ENCODE peak calls at places on chromosomes 11 and 22, in six cellular contexts. One of them, this sample, is unnamed.

GRCh38 chr22:24386814-24387550 is 40.4 kb upstream of the ADORA2A start:
- DNase-seq in AG08395: no peak
- DNase-seq in GM19239: no peak
- DNase-seq in stimulated activated CD8-positive, alpha-beta memory T cell treated with anti-CD3 and anti-CD28 coated beads, Interleukin-2, amount 100 ng/mL, for 48 hours: no peak
- DNase-seq in activated CD4-positive, alpha-beta memory T cell treated with anti-CD3 and anti-CD28 coated beads, Interleukin-2, amount 10 ng/mL, durations not matched to agents 7 days and 5 days: no peak
- DNase-seq in cardiac septum: no peak
- DNase-seq in this sample: no peak

GRCh38 chr11:133271206-133271605 is 261.1 kb downstream of the OPCML start:
- DNase-seq in AG08395: no peak
- DNase-seq in GM19239: no peak
- DNase-seq in stimulated activated CD8-positive, alpha-beta memory T cell treated with anti-CD3 and anti-CD28 coated beads, Interleukin-2, amount 100 ng/mL, for 48 hours: no peak
- DNase-seq in activated CD4-positive, alpha-beta memory T cell treated with anti-CD3 and anti-CD28 coated beads, Interleukin-2, amount 10 ng/mL, durations not matched to agents 7 days and 5 days: no peak
- DNase-seq in cardiac septum: no peak
- DNase-seq in this sample: no peak

GRCh38 chr22:19527861-19528417 is 3.7 kb upstream of the CLDN5 start:
- DNase-seq in AG08395: no peak
- DNase-seq in GM19239: no peak
- DNase-seq in stimulated activated CD8-positive, alpha-beta memory T cell treated with anti-CD3 and anti-CD28 coated beads, Interleukin-2, amount 100 ng/mL, for 48 hours: no peak
- DNase-seq in activated CD4-positive, alpha-beta memory T cell treated with anti-CD3 and anti-CD28 coated beads, Interleukin-2, amount 10 ng/mL, durations not matched to agents 7 days and 5 days: no peak
- DNase-seq in cardiac septum: peak
- DNase-seq in this sample: no peak

GRCh38 chr11:73225001-73225686 is 7.1 kb downstream of the P2RY2 start:
- DNase-seq in AG08395: no peak
- DNase-seq in GM19239: no peak
- DNase-seq in stimulated activated CD8-positive, alpha-beta memory T cell treated with anti-CD3 and anti-CD28 coated beads, Interleukin-2, amount 100 ng/mL, for 48 hours: no peak
- DNase-seq in activated CD4-positive, alpha-beta memory T cell treated with anti-CD3 and anti-CD28 coated beads, Interleukin-2, amount 10 ng/mL, durations not matched to agents 7 days and 5 days: no peak
- DNase-seq in cardiac septum: no peak
- DNase-seq in this sample: peak

GRCh38 chr11:1907955-1908354 is 11.5 kb upstream of the TNNT3 start:
- DNase-seq in AG08395: no peak
- DNase-seq in GM19239: no peak
- DNase-seq in stimulated activated CD8-positive, alpha-beta memory T cell treated with anti-CD3 and anti-CD28 coated beads, Interleukin-2, amount 100 ng/mL, for 48 hours: no peak
- DNase-seq in activated CD4-positive, alpha-beta memory T cell treated with anti-CD3 and anti-CD28 coated beads, Interleukin-2, amount 10 ng/mL, durations not matched to agents 7 days and 5 days: no peak
- DNase-seq in cardiac septum: no peak
- DNase-seq in this sample: no peak

GRCh38 chr11:30333405-30333804 is 10.5 kb downstream of the ARL14EP start:
- DNase-seq in AG08395: no peak
- DNase-seq in GM19239: no peak
- DNase-seq in stimulated activated CD8-positive, alpha-beta memory T cell treated with anti-CD3 and anti-CD28 coated beads, Interleukin-2, amount 100 ng/mL, for 48 hours: no peak
- DNase-seq in activated CD4-positive, alpha-beta memory T cell treated with anti-CD3 and anti-CD28 coated beads, Interleukin-2, amount 10 ng/mL, durations not matched to agents 7 days and 5 days: no peak
- DNase-seq in cardiac septum: no peak
- DNase-seq in this sample: no peak

GRCh38 chr11:122748968-122749687 is 89.2 kb upstream of the CRTAM start:
- DNase-seq in AG08395: peak
- DNase-seq in GM19239: peak
- DNase-seq in stimulated activated CD8-positive, alpha-beta memory T cell treated with anti-CD3 and anti-CD28 coated beads, Interleukin-2, amount 100 ng/mL, for 48 hours: no peak
- DNase-seq in activated CD4-positive, alpha-beta memory T cell treated with anti-CD3 and anti-CD28 coated beads, Interleukin-2, amount 10 ng/mL, durations not matched to agents 7 days and 5 days: peak
- DNase-seq in cardiac septum: no peak
- DNase-seq in this sample: peak

GRCh38 chr22:37121887-37122591 is 12.5 kb upstream of the TMPRSS6 start:
- DNase-seq in AG08395: peak
- DNase-seq in GM19239: peak
- DNase-seq in stimulated activated CD8-positive, alpha-beta memory T cell treated with anti-CD3 and anti-CD28 coated beads, Interleukin-2, amount 100 ng/mL, for 48 hours: peak
- DNase-seq in activated CD4-positive, alpha-beta memory T cell treated with anti-CD3 and anti-CD28 coated beads, Interleukin-2, amount 10 ng/mL, durations not matched to agents 7 days and 5 days: peak
- DNase-seq in cardiac septum: no peak
- DNase-seq in this sample: no peak

GRCh38 chr11:88344869-88345268 is 7.3 kb upstream of the CTSC start:
- DNase-seq in AG08395: no peak
- DNase-seq in GM19239: no peak
- DNase-seq in stimulated activated CD8-positive, alpha-beta memory T cell treated with anti-CD3 and anti-CD28 coated beads, Interleukin-2, amount 100 ng/mL, for 48 hours: no peak
- DNase-seq in activated CD4-positive, alpha-beta memory T cell treated with anti-CD3 and anti-CD28 coated beads, Interleukin-2, amount 10 ng/mL, durations not matched to agents 7 days and 5 days: no peak
- DNase-seq in cardiac septum: no peak
- DNase-seq in this sample: no peak

GRCh38 chr22:46390105-46390651 is 54.7 kb downstream of the TRMU start:
- DNase-seq in AG08395: no peak
- DNase-seq in GM19239: no peak
- DNase-seq in stimulated activated CD8-positive, alpha-beta memory T cell treated with anti-CD3 and anti-CD28 coated beads, Interleukin-2, amount 100 ng/mL, for 48 hours: no peak
- DNase-seq in activated CD4-positive, alpha-beta memory T cell treated with anti-CD3 and anti-CD28 coated beads, Interleukin-2, amount 10 ng/mL, durations not matched to agents 7 days and 5 days: no peak
- DNase-seq in cardiac septum: no peak
- DNase-seq in this sample: no peak

GRCh38 chr22:33409134-33409533 is 351.0 kb upstream of the SYN3 start:
- DNase-seq in AG08395: no peak
- DNase-seq in GM19239: no peak
- DNase-seq in stimulated activated CD8-positive, alpha-beta memory T cell treated with anti-CD3 and anti-CD28 coated beads, Interleukin-2, amount 100 ng/mL, for 48 hours: no peak
- DNase-seq in activated CD4-positive, alpha-beta memory T cell treated with anti-CD3 and anti-CD28 coated beads, Interleukin-2, amount 10 ng/mL, durations not matched to agents 7 days and 5 days: no peak
- DNase-seq in cardiac septum: no peak
- DNase-seq in this sample: no peak

GRCh38 chr22:23673826-23674690 is 16.8 kb upstream of the RGL4 start:
- DNase-seq in AG08395: no peak
- DNase-seq in GM19239: no peak
- DNase-seq in stimulated activated CD8-positive, alpha-beta memory T cell treated with anti-CD3 and anti-CD28 coated beads, Interleukin-2, amount 100 ng/mL, for 48 hours: no peak
- DNase-seq in activated CD4-positive, alpha-beta memory T cell treated with anti-CD3 and anti-CD28 coated beads, Interleukin-2, amount 10 ng/mL, durations not matched to agents 7 days and 5 days: no peak
- DNase-seq in cardiac septum: peak
- DNase-seq in this sample: peak

GRCh38 chr11:71947498-71947897 is 18.7 kb downstream of the RNF121 start:
- DNase-seq in AG08395: no peak
- DNase-seq in GM19239: no peak
- DNase-seq in stimulated activated CD8-positive, alpha-beta memory T cell treated with anti-CD3 and anti-CD28 coated beads, Interleukin-2, amount 100 ng/mL, for 48 hours: no peak
- DNase-seq in activated CD4-positive, alpha-beta memory T cell treated with anti-CD3 and anti-CD28 coated beads, Interleukin-2, amount 10 ng/mL, durations not matched to agents 7 days and 5 days: no peak
- DNase-seq in cardiac septum: no peak
- DNase-seq in this sample: no peak

GRCh38 chr22:46036558-46037408 is 59.8 kb upstream of the WNT7B start:
- DNase-seq in AG08395: no peak
- DNase-seq in GM19239: no peak
- DNase-seq in stimulated activated CD8-positive, alpha-beta memory T cell treated with anti-CD3 and anti-CD28 coated beads, Interleukin-2, amount 100 ng/mL, for 48 hours: no peak
- DNase-seq in activated CD4-positive, alpha-beta memory T cell treated with anti-CD3 and anti-CD28 coated beads, Interleukin-2, amount 10 ng/mL, durations not matched to agents 7 days and 5 days: peak
- DNase-seq in cardiac septum: no peak
- DNase-seq in this sample: peak

GRCh38 chr11:26753738-26754504 is 32.1 kb upstream of the SLC5A12 start:
- DNase-seq in AG08395: peak
- DNase-seq in GM19239: no peak
- DNase-seq in stimulated activated CD8-positive, alpha-beta memory T cell treated with anti-CD3 and anti-CD28 coated beads, Interleukin-2, amount 100 ng/mL, for 48 hours: no peak
- DNase-seq in activated CD4-positive, alpha-beta memory T cell treated with anti-CD3 and anti-CD28 coated beads, Interleukin-2, amount 10 ng/mL, durations not matched to agents 7 days and 5 days: no peak
- DNase-seq in cardiac septum: no peak
- DNase-seq in this sample: peak

GRCh38 chr22:28329582-28330073 is 350.0 kb downstream of the TTC28 start:
- DNase-seq in AG08395: peak
- DNase-seq in GM19239: no peak
- DNase-seq in stimulated activated CD8-positive, alpha-beta memory T cell treated with anti-CD3 and anti-CD28 coated beads, Interleukin-2, amount 100 ng/mL, for 48 hours: no peak
- DNase-seq in activated CD4-positive, alpha-beta memory T cell treated with anti-CD3 and anti-CD28 coated beads, Interleukin-2, amount 10 ng/mL, durations not matched to agents 7 days and 5 days: no peak
- DNase-seq in cardiac septum: no peak
- DNase-seq in this sample: no peak

GRCh38 chr11:81007046-81007445 is 1566.2 kb upstream of the TENM4 start:
- DNase-seq in AG08395: peak
- DNase-seq in GM19239: no peak
- DNase-seq in stimulated activated CD8-positive, alpha-beta memory T cell treated with anti-CD3 and anti-CD28 coated beads, Interleukin-2, amount 100 ng/mL, for 48 hours: no peak
- DNase-seq in activated CD4-positive, alpha-beta memory T cell treated with anti-CD3 and anti-CD28 coated beads, Interleukin-2, amount 10 ng/mL, durations not matched to agents 7 days and 5 days: no peak
- DNase-seq in cardiac septum: no peak
- DNase-seq in this sample: no peak

GRCh38 chr11:3217751-3218482 is 696 bp downstream of the MRGPRG start:
- DNase-seq in AG08395: no peak
- DNase-seq in GM19239: no peak
- DNase-seq in stimulated activated CD8-positive, alpha-beta memory T cell treated with anti-CD3 and anti-CD28 coated beads, Interleukin-2, amount 100 ng/mL, for 48 hours: no peak
- DNase-seq in activated CD4-positive, alpha-beta memory T cell treated with anti-CD3 and anti-CD28 coated beads, Interleukin-2, amount 10 ng/mL, durations not matched to agents 7 days and 5 days: no peak
- DNase-seq in cardiac septum: peak
- DNase-seq in this sample: peak

GRCh38 chr11:71418643-71419042 is 29.6 kb downstream of the DHCR7 start:
- DNase-seq in AG08395: no peak
- DNase-seq in GM19239: peak
- DNase-seq in stimulated activated CD8-positive, alpha-beta memory T cell treated with anti-CD3 and anti-CD28 coated beads, Interleukin-2, amount 100 ng/mL, for 48 hours: no peak
- DNase-seq in activated CD4-positive, alpha-beta memory T cell treated with anti-CD3 and anti-CD28 coated beads, Interleukin-2, amount 10 ng/mL, durations not matched to agents 7 days and 5 days: no peak
- DNase-seq in cardiac septum: no peak
- DNase-seq in this sample: no peak

GRCh38 chr11:108826136-108826535 is 161.3 kb downstream of the DDX10 start:
- DNase-seq in AG08395: no peak
- DNase-seq in GM19239: no peak
- DNase-seq in stimulated activated CD8-positive, alpha-beta memory T cell treated with anti-CD3 and anti-CD28 coated beads, Interleukin-2, amount 100 ng/mL, for 48 hours: no peak
- DNase-seq in activated CD4-positive, alpha-beta memory T cell treated with anti-CD3 and anti-CD28 coated beads, Interleukin-2, amount 10 ng/mL, durations not matched to agents 7 days and 5 days: no peak
- DNase-seq in cardiac septum: no peak
- DNase-seq in this sample: no peak

GRCh38 chr11:65885808-65886536 is 2.3 kb downstream of the FIBP start:
- DNase-seq in AG08395: no peak
- DNase-seq in GM19239: no peak
- DNase-seq in stimulated activated CD8-positive, alpha-beta memory T cell treated with anti-CD3 and anti-CD28 coated beads, Interleukin-2, amount 100 ng/mL, for 48 hours: no peak
- DNase-seq in activated CD4-positive, alpha-beta memory T cell treated with anti-CD3 and anti-CD28 coated beads, Interleukin-2, amount 10 ng/mL, durations not matched to agents 7 days and 5 days: no peak
- DNase-seq in cardiac septum: no peak
- DNase-seq in this sample: no peak

GRCh38 chr22:28019881-28020861 is 101.1 kb upstream of the PITPNB start:
- DNase-seq in AG08395: peak
- DNase-seq in GM19239: peak
- DNase-seq in stimulated activated CD8-positive, alpha-beta memory T cell treated with anti-CD3 and anti-CD28 coated beads, Interleukin-2, amount 100 ng/mL, for 48 hours: peak
- DNase-seq in activated CD4-positive, alpha-beta memory T cell treated with anti-CD3 and anti-CD28 coated beads, Interleukin-2, amount 10 ng/mL, durations not matched to agents 7 days and 5 days: peak
- DNase-seq in cardiac septum: peak
- DNase-seq in this sample: peak

GRCh38 chr11:63944987-63945386 is 6.2 kb downstream of the NAA40 start:
- DNase-seq in AG08395: peak
- DNase-seq in GM19239: no peak
- DNase-seq in stimulated activated CD8-positive, alpha-beta memory T cell treated with anti-CD3 and anti-CD28 coated beads, Interleukin-2, amount 100 ng/mL, for 48 hours: no peak
- DNase-seq in activated CD4-positive, alpha-beta memory T cell treated with anti-CD3 and anti-CD28 coated beads, Interleukin-2, amount 10 ng/mL, durations not matched to agents 7 days and 5 days: no peak
- DNase-seq in cardiac septum: no peak
- DNase-seq in this sample: peak

GRCh38 chr11:62708423-62709261 is 1.2 kb downstream of the GNG3 start:
- DNase-seq in AG08395: no peak
- DNase-seq in GM19239: no peak
- DNase-seq in stimulated activated CD8-positive, alpha-beta memory T cell treated with anti-CD3 and anti-CD28 coated beads, Interleukin-2, amount 100 ng/mL, for 48 hours: peak
- DNase-seq in activated CD4-positive, alpha-beta memory T cell treated with anti-CD3 and anti-CD28 coated beads, Interleukin-2, amount 10 ng/mL, durations not matched to agents 7 days and 5 days: peak
- DNase-seq in cardiac septum: no peak
- DNase-seq in this sample: peak

GRCh38 chr11:61485080-61485479 is 23.5 kb upstream of the LRRC10B start:
- DNase-seq in AG08395: no peak
- DNase-seq in GM19239: no peak
- DNase-seq in stimulated activated CD8-positive, alpha-beta memory T cell treated with anti-CD3 and anti-CD28 coated beads, Interleukin-2, amount 100 ng/mL, for 48 hours: no peak
- DNase-seq in activated CD4-positive, alpha-beta memory T cell treated with anti-CD3 and anti-CD28 coated beads, Interleukin-2, amount 10 ng/mL, durations not matched to agents 7 days and 5 days: no peak
- DNase-seq in cardiac septum: no peak
- DNase-seq in this sample: no peak

GRCh38 chr22:46108564-46109473 is 41.5 kb upstream of the PPARA start:
- DNase-seq in AG08395: peak
- DNase-seq in GM19239: no peak
- DNase-seq in stimulated activated CD8-positive, alpha-beta memory T cell treated with anti-CD3 and anti-CD28 coated beads, Interleukin-2, amount 100 ng/mL, for 48 hours: no peak
- DNase-seq in activated CD4-positive, alpha-beta memory T cell treated with anti-CD3 and anti-CD28 coated beads, Interleukin-2, amount 10 ng/mL, durations not matched to agents 7 days and 5 days: no peak
- DNase-seq in cardiac septum: no peak
- DNase-seq in this sample: peak

GRCh38 chr22:49617866-49618688 is 209.6 kb downstream of the BRD1 start:
- DNase-seq in AG08395: no peak
- DNase-seq in GM19239: no peak
- DNase-seq in stimulated activated CD8-positive, alpha-beta memory T cell treated with anti-CD3 and anti-CD28 coated beads, Interleukin-2, amount 100 ng/mL, for 48 hours: no peak
- DNase-seq in activated CD4-positive, alpha-beta memory T cell treated with anti-CD3 and anti-CD28 coated beads, Interleukin-2, amount 10 ng/mL, durations not matched to agents 7 days and 5 days: no peak
- DNase-seq in cardiac septum: no peak
- DNase-seq in this sample: peak

GRCh38 chr11:132056689-132057088 is 686.3 kb downstream of the NTM start:
- DNase-seq in AG08395: peak
- DNase-seq in GM19239: no peak
- DNase-seq in stimulated activated CD8-positive, alpha-beta memory T cell treated with anti-CD3 and anti-CD28 coated beads, Interleukin-2, amount 100 ng/mL, for 48 hours: no peak
- DNase-seq in activated CD4-positive, alpha-beta memory T cell treated with anti-CD3 and anti-CD28 coated beads, Interleukin-2, amount 10 ng/mL, durations not matched to agents 7 days and 5 days: no peak
- DNase-seq in cardiac septum: no peak
- DNase-seq in this sample: no peak

GRCh38 chr22:48088926-48089536 is 1326.6 kb downstream of the TBC1D22A start:
- DNase-seq in AG08395: no peak
- DNase-seq in GM19239: no peak
- DNase-seq in stimulated activated CD8-positive, alpha-beta memory T cell treated with anti-CD3 and anti-CD28 coated beads, Interleukin-2, amount 100 ng/mL, for 48 hours: no peak
- DNase-seq in activated CD4-positive, alpha-beta memory T cell treated with anti-CD3 and anti-CD28 coated beads, Interleukin-2, amount 10 ng/mL, durations not matched to agents 7 days and 5 days: no peak
- DNase-seq in cardiac septum: no peak
- DNase-seq in this sample: peak

GRCh38 chr22:31678748-31679147 is 16.7 kb upstream of the PISD start:
- DNase-seq in AG08395: no peak
- DNase-seq in GM19239: no peak
- DNase-seq in stimulated activated CD8-positive, alpha-beta memory T cell treated with anti-CD3 and anti-CD28 coated beads, Interleukin-2, amount 100 ng/mL, for 48 hours: no peak
- DNase-seq in activated CD4-positive, alpha-beta memory T cell treated with anti-CD3 and anti-CD28 coated beads, Interleukin-2, amount 10 ng/mL, durations not matched to agents 7 days and 5 days: no peak
- DNase-seq in cardiac septum: no peak
- DNase-seq in this sample: no peak

GRCh38 chr11:88421530-88421929 is 84.0 kb upstream of the CTSC start:
- DNase-seq in AG08395: no peak
- DNase-seq in GM19239: peak
- DNase-seq in stimulated activated CD8-positive, alpha-beta memory T cell treated with anti-CD3 and anti-CD28 coated beads, Interleukin-2, amount 100 ng/mL, for 48 hours: no peak
- DNase-seq in activated CD4-positive, alpha-beta memory T cell treated with anti-CD3 and anti-CD28 coated beads, Interleukin-2, amount 10 ng/mL, durations not matched to agents 7 days and 5 days: peak
- DNase-seq in cardiac septum: no peak
- DNase-seq in this sample: no peak

GRCh38 chr11:2703487-2704141 is 3.8 kb upstream of the KCNQ1OT1 start:
- DNase-seq in AG08395: no peak
- DNase-seq in GM19239: no peak
- DNase-seq in stimulated activated CD8-positive, alpha-beta memory T cell treated with anti-CD3 and anti-CD28 coated beads, Interleukin-2, amount 100 ng/mL, for 48 hours: no peak
- DNase-seq in activated CD4-positive, alpha-beta memory T cell treated with anti-CD3 and anti-CD28 coated beads, Interleukin-2, amount 10 ng/mL, durations not matched to agents 7 days and 5 days: no peak
- DNase-seq in cardiac septum: peak
- DNase-seq in this sample: peak

GRCh38 chr11:47057374-47057773 is 119.3 kb downstream of the ARFGAP2 start:
- DNase-seq in AG08395: no peak
- DNase-seq in GM19239: no peak
- DNase-seq in stimulated activated CD8-positive, alpha-beta memory T cell treated with anti-CD3 and anti-CD28 coated beads, Interleukin-2, amount 100 ng/mL, for 48 hours: no peak
- DNase-seq in activated CD4-positive, alpha-beta memory T cell treated with anti-CD3 and anti-CD28 coated beads, Interleukin-2, amount 10 ng/mL, durations not matched to agents 7 days and 5 days: no peak
- DNase-seq in cardiac septum: no peak
- DNase-seq in this sample: no peak

GRCh38 chr11:83019888-83020579 is 51.7 kb downstream of the RAB30 start:
- DNase-seq in AG08395: no peak
- DNase-seq in GM19239: no peak
- DNase-seq in stimulated activated CD8-positive, alpha-beta memory T cell treated with anti-CD3 and anti-CD28 coated beads, Interleukin-2, amount 100 ng/mL, for 48 hours: no peak
- DNase-seq in activated CD4-positive, alpha-beta memory T cell treated with anti-CD3 and anti-CD28 coated beads, Interleukin-2, amount 10 ng/mL, durations not matched to agents 7 days and 5 days: no peak
- DNase-seq in cardiac septum: no peak
- DNase-seq in this sample: no peak

GRCh38 chr11:120956710-120957500 is 67.0 kb upstream of the TBCEL start:
- DNase-seq in AG08395: no peak
- DNase-seq in GM19239: peak
- DNase-seq in stimulated activated CD8-positive, alpha-beta memory T cell treated with anti-CD3 and anti-CD28 coated beads, Interleukin-2, amount 100 ng/mL, for 48 hours: no peak
- DNase-seq in activated CD4-positive, alpha-beta memory T cell treated with anti-CD3 and anti-CD28 coated beads, Interleukin-2, amount 10 ng/mL, durations not matched to agents 7 days and 5 days: no peak
- DNase-seq in cardiac septum: no peak
- DNase-seq in this sample: no peak

GRCh38 chr11:1943977-1944376 is 3.2 kb upstream of the MRPL23 start:
- DNase-seq in AG08395: no peak
- DNase-seq in GM19239: no peak
- DNase-seq in stimulated activated CD8-positive, alpha-beta memory T cell treated with anti-CD3 and anti-CD28 coated beads, Interleukin-2, amount 100 ng/mL, for 48 hours: no peak
- DNase-seq in activated CD4-positive, alpha-beta memory T cell treated with anti-CD3 and anti-CD28 coated beads, Interleukin-2, amount 10 ng/mL, durations not matched to agents 7 days and 5 days: peak
- DNase-seq in cardiac septum: peak
- DNase-seq in this sample: peak

GRCh38 chr11:63999349-64000025 is 13.2 kb downstream of the OTUB1 start:
- DNase-seq in AG08395: peak
- DNase-seq in GM19239: peak
- DNase-seq in stimulated activated CD8-positive, alpha-beta memory T cell treated with anti-CD3 and anti-CD28 coated beads, Interleukin-2, amount 100 ng/mL, for 48 hours: peak
- DNase-seq in activated CD4-positive, alpha-beta memory T cell treated with anti-CD3 and anti-CD28 coated beads, Interleukin-2, amount 10 ng/mL, durations not matched to agents 7 days and 5 days: peak
- DNase-seq in cardiac septum: no peak
- DNase-seq in this sample: peak

This sample was measured in sigmoid colon.